ENCODE peak calls at places on chromosomes 13 and 19, in seven cellular contexts. I is NCI-H2081; A is stimulated activated CD4-positive, alpha-beta T cell treated with anti-CD3 and anti-CD28 coated beads, Interleukin-1b, Interleukin-23, amount 100 ng/mL, for 1 hour; H is HFFc6; E is H9; T is lower leg skin; J is T-helper 2 cell. B is an unnamed sample.

GRCh38 chr13:25468330-25469178 is 96.8 kb downstream of the ATP8A2 start:
- DNase-seq in I (peak), A (no peak), H (no peak), E (peak), T (no peak), J (no peak), B (no peak)

GRCh38 chr13:91017031-91017668 is 330.3 kb upstream of the MIR17HG start:
- DNase-seq in I (peak), A (no peak), H (peak), E (peak), T (no peak), J (no peak), B (no peak)

GRCh38 chr13:114268344-114269280 is 12.8 kb upstream of the UPF3A start:
- DNase-seq in I (no peak), A (no peak), H (no peak), E (no peak), T (no peak), J (peak), B (no peak)

GRCh38 chr19:8593931-8594330 is 16.6 kb downstream of the ADAMTS10 start:
- DNase-seq in I (no peak), A (no peak), H (no peak), E (no peak), T (no peak), J (no peak), B (no peak)

GRCh38 chr13:20616059-20616797 is 49.3 kb downstream of the IFT88 start:
- DNase-seq in I (no peak), A (no peak), H (peak), E (no peak), T (no peak), J (no peak), B (no peak)

GRCh38 chr19:4103073-4103418 is 20.9 kb downstream of the MAP2K2 start:
- DNase-seq in I (no peak), A (no peak), H (no peak), E (no peak), T (no peak), J (no peak), B (no peak)

GRCh38 chr13:71590654-71591148 is 276.3 kb downstream of the DACH1 start:
- DNase-seq in I (no peak), A (no peak), H (no peak), E (no peak), T (no peak), J (no peak), B (no peak)

GRCh38 chr19:18282788-18283141 is 1.3 kb upstream of the JUND start:
- DNase-seq in I (no peak), A (no peak), H (no peak), E (no peak), T (no peak), J (no peak), B (no peak)

GRCh38 chr13:95858286-95859075 is 181.5 kb downstream of the DNAJC3 start:
- DNase-seq in I (no peak), A (no peak), H (no peak), E (no peak), T (no peak), J (no peak), B (no peak)

GRCh38 chr13:99383946-99384345 is 76.7 kb upstream of the GPR183 start:
- DNase-seq in I (no peak), A (no peak), H (no peak), E (peak), T (peak), J (no peak), B (no peak)

GRCh38 chr19:19064811-19065745 is 1.3 kb downstream of the SLC25A42 start:
- DNase-seq in I (no peak), A (no peak), H (no peak), E (no peak), T (no peak), J (no peak), B (no peak)

GRCh38 chr19:18346091-18346490 is 5.7 kb downstream of the PGPEP1 start:
- DNase-seq in I (peak), A (no peak), H (no peak), E (peak), T (peak), J (no peak), B (no peak)

GRCh38 chr19:52527134-52527953 is at the start of gene ZNF808:
- DNase-seq in I (peak), A (peak), H (peak), E (peak), T (peak), J (peak), B (peak)

GRCh38 chr19:6278740-6279619 is 795 bp downstream of the MLLT1 start:
- DNase-seq in I (no peak), A (no peak), H (no peak), E (no peak), T (no peak), J (no peak), B (no peak)

GRCh38 chr13:102035969-102036368 is 365.9 kb downstream of the FGF14 start:
- DNase-seq in I (peak), A (no peak), H (no peak), E (no peak), T (no peak), J (no peak), B (no peak)

GRCh38 chr13:22227895-22228294 is 557.0 kb downstream of the FGF9 start:
- DNase-seq in I (no peak), A (no peak), H (no peak), E (no peak), T (no peak), J (no peak), B (no peak)

GRCh38 chr13:24106429-24106828 is 54.1 kb upstream of the SPATA13 start:
- DNase-seq in I (no peak), A (no peak), H (no peak), E (no peak), T (no peak), J (no peak), B (no peak)

GRCh38 chr19:36719687-36720556 is 32.5 kb downstream of the ZNF567 start:
- DNase-seq in I (no peak), A (no peak), H (no peak), E (no peak), T (no peak), J (no peak), B (no peak)

GRCh38 chr13:70125693-70126092 is 17.4 kb upstream of the KLHL1 start:
- DNase-seq in I (no peak), A (no peak), H (no peak), E (peak), T (no peak), J (no peak), B (no peak)

GRCh38 chr19:48030073-48030472 is 13.8 kb downstream of the CABP5 start:
- DNase-seq in I (no peak), A (no peak), H (no peak), E (no peak), T (no peak), J (no peak), B (no peak)

GRCh38 chr13:102729560-102730275 is 34.9 kb upstream of the METTL21C start:
- DNase-seq in I (peak), A (no peak), H (peak), E (no peak), T (no peak), J (no peak), B (no peak)

GRCh38 chr13:46553521-46553885 is 533 bp downstream of the LRCH1 start:
- DNase-seq in I (no peak), A (no peak), H (no peak), E (no peak), T (peak), J (no peak), B (no peak)

GRCh38 chr13:42266464-42266863 is 5.5 kb upstream of the AKAP11 start:
- DNase-seq in I (no peak), A (no peak), H (peak), E (no peak), T (no peak), J (no peak), B (no peak)

GRCh38 chr19:57949296-57949695 is 1.8 kb upstream of the ZNF256 start:
- DNase-seq in I (no peak), A (no peak), H (no peak), E (no peak), T (no peak), J (no peak), B (no peak)

GRCh38 chr13:26541041-26541440 is 16.4 kb upstream of the WASF3 start:
- DNase-seq in I (no peak), A (no peak), H (no peak), E (no peak), T (no peak), J (no peak), B (no peak)

GRCh38 chr19:41311072-41311471 is 1.1 kb downstream of the CCDC97 start:
- DNase-seq in I (no peak), A (no peak), H (no peak), E (no peak), T (no peak), J (no peak), B (no peak)

GRCh38 chr13:30569901-30570576 is 47.7 kb upstream of the USPL1 start:
- DNase-seq in I (no peak), A (no peak), H (peak), E (peak), T (peak), J (no peak), B (no peak)

GRCh38 chr13:19960673-19961015 is 2.1 kb downstream of the ZMYM2 start:
- DNase-seq in I (no peak), A (no peak), H (no peak), E (no peak), T (no peak), J (no peak), B (no peak)

GRCh38 chr19:54041969-54042606 is 21.6 kb downstream of the VSTM1 start:
- DNase-seq in I (no peak), A (no peak), H (no peak), E (peak), T (no peak), J (no peak), B (no peak)

GRCh38 chr13:43663474-43664090 is 123.2 kb downstream of the ENOX1 start:
- DNase-seq in I (peak), A (no peak), H (peak), E (no peak), T (no peak), J (no peak), B (no peak)

GRCh38 chr19:37309834-37310575 is 60.9 kb upstream of the ZNF527 start:
- DNase-seq in I (no peak), A (no peak), H (no peak), E (no peak), T (no peak), J (no peak), B (no peak)

GRCh38 chr19:54164369-54165068 is 5.0 kb upstream of the LENG1 start:
- DNase-seq in I (peak), A (peak), H (no peak), E (peak), T (no peak), J (peak), B (no peak)

GRCh38 chr19:7743425-7743841 is 3.9 kb downstream of the CD209 start:
- DNase-seq in I (no peak), A (no peak), H (no peak), E (no peak), T (no peak), J (no peak), B (no peak)

GRCh38 chr13:110249326-110249725 is 57.6 kb downstream of the COL4A1 start:
- DNase-seq in I (no peak), A (no peak), H (no peak), E (no peak), T (no peak), J (no peak), B (no peak)

B was measured in coronary artery.